ENCODE peak calls at places on chromosomes 4 and X, in six cellular contexts. I, R, V, T, S and N are unnamed samples.

GRCh38 chr4:7045961-7046921 is 3.1 kb downstream of the TADA2B start:
- DNase-seq in I (no peak), R (no peak), V (no peak), T (no peak), S (no peak), N (no peak)

GRCh38 chr4:9765091-9765490 is 16.3 kb upstream of the DRD5 start:
- DNase-seq in I (no peak), R (no peak), V (no peak), T (no peak), S (no peak), N (no peak)

GRCh38 chrX:107485019-107485418 is 35.6 kb downstream of the FRMPD3 start:
- DNase-seq in I (no peak), R (no peak), V (no peak), T (no peak), S (no peak), N (no peak)

GRCh38 chr4:118941149-118941548 is 52.5 kb downstream of the SYNPO2 start:
- DNase-seq in I (no peak), R (no peak), V (peak), T (no peak), S (no peak), N (peak)

GRCh38 chr4:2964077-2964471 is 703 bp downstream of the GRK4 start:
- DNase-seq in I (no peak), R (no peak), V (no peak), T (no peak), S (no peak), N (no peak)

GRCh38 chr4:184396001-184396400 is 78.3 kb downstream of the IRF2 start:
- DNase-seq in I (no peak), R (no peak), V (no peak), T (no peak), S (no peak), N (no peak)

GRCh38 chr4:70895405-70895804 is 6.8 kb upstream of the MOB1B start:
- DNase-seq in I (no peak), R (no peak), V (no peak), T (no peak), S (no peak), N (no peak)

GRCh38 chr4:53307210-53307609 is 58.7 kb downstream of the SCFD2 start:
- DNase-seq in I (no peak), R (no peak), V (no peak), T (no peak), S (no peak), N (no peak)

GRCh38 chrX:150060406-150060805 is 122.1 kb upstream of the EOLA2 start:
- DNase-seq in I (no peak), R (no peak), V (no peak), T (no peak), S (no peak), N (no peak)

GRCh38 chrX:129077384-129077783 is 445.9 kb downstream of the SMARCA1 start:
- DNase-seq in I (no peak), R (no peak), V (no peak), T (no peak), S (no peak), N (no peak)

GRCh38 chr4:7458477-7458876 is 23.7 kb upstream of the PSAPL1 start:
- DNase-seq in I (no peak), R (no peak), V (no peak), T (no peak), S (no peak), N (no peak)

GRCh38 chrX:136271300-136271699 is 20.1 kb upstream of the MAP7D3 start:
- DNase-seq in I (no peak), R (no peak), V (no peak), T (no peak), S (no peak), N (no peak)

GRCh38 chrX:71514367-71515038 is 18.4 kb upstream of the OGT start:
- DNase-seq in I (no peak), R (no peak), V (no peak), T (no peak), S (no peak), N (no peak)

GRCh38 chr4:36399762-36400353 is 118.4 kb downstream of the DTHD1 start:
- DNase-seq in I (peak), R (no peak), V (no peak), T (no peak), S (no peak), N (no peak)